ENCODE peak calls at places on chromosomes 3 and 15, in six cellular contexts. F, O, R, U, W and K are unnamed samples.

GRCh38 chr3:186303985-186304384 is 58.0 kb downstream of the DGKG start:
- DNase-seq in R (no peak), O (no peak), U (no peak), W (peak), F (no peak), K (no peak)

GRCh38 chr15:73527598-73527997 is 84.6 kb downstream of the REC114 start:
- DNase-seq in U (no peak), R (no peak), W (no peak), O (no peak), F (no peak), K (no peak)

GRCh38 chr3:15354485-15354884 is 22.1 kb upstream of the SH3BP5 start:
- DNase-seq in U (no peak), W (no peak), R (no peak), O (no peak), F (no peak), K (no peak)

GRCh38 chr3:148797822-148798221 is 29.8 kb upstream of the CPB1 start:
- DNase-seq in W (peak), U (no peak), O (no peak), F (no peak), R (no peak), K (no peak)

GRCh38 chr3:63051920-63052319 is 176.7 kb upstream of the CADPS start:
- DNase-seq in O (no peak), U (no peak), W (peak), R (no peak), F (no peak), K (no peak)

GRCh38 chr3:188262913-188263683 is 109.1 kb downstream of the LPP start:
- DNase-seq in W (no peak), R (no peak), O (no peak), F (no peak), U (no peak), K (peak)

GRCh38 chr3:21893250-21893649 is 142.2 kb upstream of the ZNF385D start:
- DNase-seq in W (no peak), R (no peak), U (no peak), O (no peak), F (no peak), K (no peak)

GRCh38 chr3:193851416-193851815 is 258.4 kb downstream of the OPA1 start:
- DNase-seq in F (no peak), O (no peak), U (no peak), W (no peak), R (no peak), K (no peak)

GRCh38 chr15:79296583-79296982 is 14.1 kb downstream of the ANKRD34C start:
- DNase-seq in F (no peak), W (peak), R (no peak), O (peak), U (no peak), K (no peak)

GRCh38 chr3:195257454-195258448 is 13.2 kb downstream of the XXYLT1 start:
- DNase-seq in F (no peak), W (no peak), R (no peak), U (no peak), O (peak), K (no peak)

GRCh38 chr3:123751478-123751877 is 132.7 kb downstream of the MYLK start:
- DNase-seq in W (no peak), O (no peak), R (no peak), U (no peak), F (no peak), K (no peak)

GRCh38 chr3:11276901-11277300 is 4.7 kb downstream of the ATG7 start:
- DNase-seq in F (no peak), R (no peak), U (no peak), W (no peak), O (no peak), K (no peak)

GRCh38 chr3:150216041-150216811 is 191.9 kb upstream of the TSC22D2 start:
- DNase-seq in O (no peak), R (peak), W (no peak), U (no peak), F (no peak), K (no peak)

GRCh38 chr3:149641011-149641728 is 16.7 kb downstream of the WWTR1 start:
- DNase-seq in W (no peak), R (no peak), U (no peak), F (no peak), O (no peak), K (no peak)

GRCh38 chr3:11140054-11140712 is 14.1 kb upstream of the HRH1 start:
- DNase-seq in O (peak), U (no peak), W (no peak), R (no peak), F (no peak), K (peak)

GRCh38 chr3:5115506-5116162 is 6.5 kb upstream of the ARL8B start:
- DNase-seq in R (no peak), W (no peak), F (no peak), U (no peak), O (no peak), K (no peak)

GRCh38 chr3:159766563-159767185 is 222.0 kb upstream of the IL12A start:
- DNase-seq in R (peak), W (peak), O (no peak), U (peak), F (peak), K (no peak)

GRCh38 chr3:129794319-129795201 is 99.0 kb downstream of the TMCC1 start:
- DNase-seq in R (peak), O (peak), U (peak), W (peak), F (peak), K (peak)

GRCh38 chr3:111613294-111613693 is 18.1 kb upstream of the ZBED2 start:
- DNase-seq in F (no peak), R (no peak), W (no peak), O (no peak), U (no peak), K (no peak)

GRCh38 chr3:45198264-45199260 is 27.5 kb downstream of the TMEM158 start:
- DNase-seq in U (no peak), O (no peak), W (no peak), R (no peak), F (no peak), K (no peak)

GRCh38 chr3:12990781-12991480 is 82.3 kb downstream of the IQSEC1 start:
- DNase-seq in F (no peak), U (no peak), O (no peak), W (no peak), R (no peak), K (no peak)

GRCh38 chr3:195870442-195870841 is 37.9 kb downstream of the TNK2 start:
- DNase-seq in F (peak), O (no peak), R (no peak), U (no peak), W (no peak), K (peak)

GRCh38 chr3:170270282-170270891 is 48.2 kb downstream of the PRKCI start:
- DNase-seq in F (no peak), U (no peak), R (no peak), W (no peak), O (no peak), K (no peak)

GRCh38 chr15:81030368-81030739 is 29.6 kb downstream of the TLNRD1 start:
- DNase-seq in F (no peak), R (no peak), O (no peak), U (no peak), W (no peak), K (no peak)

GRCh38 chr15:101347454-101347853 is 52.4 kb upstream of the SNRPA1 start:
- DNase-seq in R (no peak), F (no peak), O (no peak), W (no peak), U (no peak), K (no peak)

GRCh38 chr3:15330031-15330596 is 2.3 kb downstream of the SH3BP5 start:
- DNase-seq in W (no peak), F (no peak), O (no peak), U (no peak), R (no peak), K (no peak)

GRCh38 chr15:43795997-43796396 is 3.9 kb downstream of the SERF2 start:
- DNase-seq in W (peak), R (no peak), O (no peak), F (no peak), U (no peak), K (no peak)

GRCh38 chr3:48407542-48408099 is 22.3 kb downstream of the PLXNB1 start:
- DNase-seq in F (no peak), R (no peak), O (no peak), U (no peak), W (no peak), K (no peak)

GRCh38 chr15:74656935-74657535 is 38.8 kb downstream of the EDC3 start:
- DNase-seq in R (no peak), F (no peak), O (no peak), U (no peak), W (no peak), K (no peak)

GRCh38 chr3:164192974-164193373 is 885.3 kb downstream of the SI start:
- DNase-seq in W (no peak), F (no peak), U (no peak), O (no peak), R (no peak), K (no peak)

GRCh38 chr3:27943106-27943505 is 221.0 kb upstream of the EOMES start:
- DNase-seq in R (peak), W (peak), F (no peak), U (peak), O (no peak), K (peak)

GRCh38 chr15:55742498-55742926 is 440 bp downstream of the PRTG start:
- DNase-seq in U (no peak), O (no peak), W (peak), F (peak), R (peak), K (no peak)

GRCh38 chr3:128521715-128522114 is 28.7 kb upstream of the GATA2 start:
- DNase-seq in F (no peak), R (no peak), O (no peak), W (no peak), U (peak), K (no peak)

DNA sequence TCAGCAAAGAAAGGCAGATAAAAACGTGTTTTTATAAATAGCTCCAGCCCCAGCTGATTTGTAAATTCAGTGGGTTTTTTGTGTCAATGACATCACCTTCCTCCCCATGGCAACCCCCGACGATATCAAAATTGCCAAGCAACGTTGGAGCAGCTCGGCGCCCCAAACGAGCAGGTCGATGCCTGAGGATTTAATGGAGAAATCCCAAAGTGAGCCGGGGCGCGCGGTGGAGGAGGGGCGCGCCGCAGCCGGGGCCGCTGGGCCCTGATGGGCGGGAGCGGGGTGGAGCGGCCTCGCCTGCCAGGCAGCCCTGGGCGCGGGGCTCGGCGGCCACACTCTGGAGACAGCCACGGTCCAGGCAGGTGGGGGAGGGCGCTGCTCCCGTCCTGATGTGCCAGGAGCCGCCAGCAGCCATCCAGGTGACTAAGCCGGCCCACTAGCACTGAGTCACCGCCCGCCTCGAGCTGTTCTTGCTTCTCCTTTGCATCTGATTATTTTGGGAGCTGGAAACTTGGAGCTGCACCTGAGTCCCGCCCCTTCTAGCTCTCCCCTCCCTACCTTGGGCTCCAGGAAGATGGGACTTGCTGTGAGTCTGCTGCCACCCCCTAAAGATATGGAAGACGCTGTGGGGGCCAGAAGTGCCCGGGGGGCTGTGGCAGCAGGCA is at the start of gene PAK6:
- DNase-seq in F (peak), W (peak), O (peak), R (peak), U (peak), K (peak)
- H3K27ac ChIP-seq in F (peak), W (no peak), O (no peak), R (no peak), U (no peak), K (peak)

GRCh38 chr3:141939759-141940158 is 63.3 kb downstream of the ATP1B3 start:
- DNase-seq in U (no peak), O (no peak), R (no peak), F (no peak), W (no peak), K (no peak)

GRCh38 chr3:141940204-141940776 is 63.8 kb downstream of the ATP1B3 start:
- DNase-seq in U (peak), F (peak), O (peak), R (no peak), W (peak), K (peak)

GRCh38 chr3:141942006-141942405 is 65.6 kb downstream of the ATP1B3 start:
- DNase-seq in U (no peak), R (no peak), F (no peak), W (no peak), O (no peak), K (no peak)

GRCh38 chr3:141938011-141938350 is 61.5 kb downstream of the ATP1B3 start:
- DNase-seq in U (no peak), F (no peak), O (no peak), R (no peak), W (no peak), K (no peak)

GRCh38 chr3:141941093-141941492 is 64.7 kb downstream of the ATP1B3 start:
- DNase-seq in U (no peak), F (no peak), R (no peak), O (no peak), W (no peak), K (no peak)
- TF ChIP-seq CTCF in U (no peak), F (no peak), R (no peak), O (no peak), W (no peak), K (no peak)

GRCh38 chr15:42402806-42403205 is 43.5 kb downstream of the CAPN3 start:
- DNase-seq in F (no peak), U (no peak), O (no peak), W (no peak), R (no peak), K (no peak)

GRCh38 chr15:42405876-42406482 is 46.7 kb downstream of the CAPN3 start:
- DNase-seq in F (no peak), W (no peak), R (no peak), O (no peak), U (no peak), K (no peak)

GRCh38 chr15:42404461-42405235 is 45.3 kb downstream of the CAPN3 start:
- DNase-seq in R (no peak), F (no peak), O (no peak), U (no peak), W (no peak), K (no peak)

GRCh38 chr15:42401544-42402478 is 42.5 kb downstream of the CAPN3 start:
- DNase-seq in R (no peak), O (no peak), U (no peak), W (no peak), F (no peak), K (no peak)

DNA sequence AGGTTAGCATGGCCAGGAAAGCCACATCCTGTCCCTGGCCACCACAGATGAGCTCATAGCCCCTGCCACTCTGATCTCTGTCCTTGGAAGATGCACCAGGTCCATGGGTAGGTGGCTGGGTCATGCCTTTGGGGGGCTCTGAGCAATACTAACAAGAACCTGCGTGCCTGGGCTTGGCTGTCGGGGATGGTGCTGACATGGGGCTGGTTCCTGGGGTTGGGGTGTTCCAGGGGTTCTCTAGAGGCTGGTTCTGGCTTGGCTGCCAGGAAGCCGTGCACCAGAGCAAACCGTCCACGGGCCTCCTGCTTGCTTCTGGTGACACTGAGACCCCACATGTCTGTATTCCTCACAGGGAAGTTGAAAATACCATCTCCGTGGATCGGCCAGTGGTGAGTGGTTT is 44.1 kb downstream of the CAPN3 start:
- DNase-seq in F (no peak), W (no peak), R (no peak), O (no peak), U (no peak), K (no peak)
- H3K27ac ChIP-seq in F (no peak), W (no peak), R (no peak), O (no peak), U (no peak), K (no peak)

GRCh38 chr3:24520101-24520495 is 25.4 kb upstream of the THRB start:
- DNase-seq in R (no peak), W (no peak), U (no peak), O (no peak), F (no peak), K (no peak)

GRCh38 chr3:24522155-24522579 is 27.5 kb upstream of the THRB start:
- DNase-seq in R (peak), F (no peak), O (no peak), W (peak), U (peak), K (no peak)

GRCh38 chr3:24520941-24521305 is 26.3 kb upstream of the THRB start:
- DNase-seq in O (no peak), W (no peak), U (no peak), F (no peak), R (no peak), K (no peak)

GRCh38 chr3:24523195-24523594 is 28.5 kb upstream of the THRB start:
- DNase-seq in W (no peak), O (no peak), U (no peak), R (no peak), F (no peak), K (no peak)

GRCh38 chr3:24521306-24522154 is 26.9 kb upstream of the THRB start:
- DNase-seq in F (peak), R (peak), O (no peak), U (peak), W (peak), K (peak)
- TF ChIP-seq CTCF in F (peak), R (peak), O (no peak), U (no peak), W (no peak), K (no peak)

DNA sequence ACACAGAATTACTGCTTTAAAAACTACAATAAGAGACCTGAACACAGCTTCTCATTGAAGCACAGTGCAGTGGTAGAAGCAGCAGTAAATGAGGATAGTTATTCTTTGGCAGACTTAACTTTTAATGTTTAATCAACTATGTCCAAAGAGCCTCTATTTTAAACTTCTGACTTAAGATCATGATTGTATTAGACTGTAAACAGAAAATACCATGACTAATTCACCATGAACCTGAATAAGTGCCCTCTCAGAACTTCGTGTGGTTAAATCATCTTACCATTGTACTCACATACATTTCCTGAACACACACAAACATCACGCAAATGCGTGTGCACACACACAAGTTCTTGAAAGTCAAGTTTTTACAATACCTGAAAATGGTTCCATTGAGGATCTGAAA is 13.9 kb downstream of the CEP152 start:
- DNase-seq in F (no peak), R (no peak), W (no peak), O (no peak), U (no peak), K (no peak)
- H3K27ac ChIP-seq in F (no peak), R (no peak), W (no peak), O (no peak), U (no peak), K (no peak)

GRCh38 chr3:136266468-136266867 is 16.3 kb downstream of the PCCB start:
- DNase-seq in O (no peak), R (no peak), W (no peak), U (no peak), F (peak), K (peak)

GRCh38 chr3:136267235-136267634 is 17.1 kb downstream of the PCCB start:
- DNase-seq in R (no peak), U (no peak), F (no peak), W (no peak), O (no peak), K (no peak)

GRCh38 chr3:136270179-136270578 is 20.0 kb downstream of the PCCB start:
- DNase-seq in F (no peak), R (no peak), O (no peak), W (no peak), U (no peak), K (no peak)
- TF ChIP-seq CTCF in F (no peak), R (no peak), O (no peak), W (no peak), U (no peak), K (no peak)

GRCh38 chr3:29335438-29335837 is 54.6 kb downstream of the RBMS3 start:
- DNase-seq in R (peak), W (peak), O (no peak), F (peak), U (no peak), K (peak)
- H3K27ac ChIP-seq in R (peak), W (peak), O (no peak), F (peak), U (peak), K (peak)